ENCODE peak calls at places on chromosomes 11 and 22, in eight cellular contexts. P, J, Z, Q, D, A, V and B are unnamed samples.

GRCh38 chr22:29115682-29116313 is 43.0 kb downstream of the KREMEN1 start:
- DNase-seq in P (no peak), J (no peak), Z (no peak), Q (peak; percentile 26), D (no peak), A (no peak), V (no peak), B (peak; percentile 60)

GRCh38 chr22:45671051-45671782 is 417 bp upstream of the ATXN10 start:
- DNase-seq in P (no peak), J (no peak), Z (no peak), Q (no peak), D (peak; percentile 59), A (peak; percentile 68), V (peak; percentile 94), B (peak; percentile 57)

GRCh38 chr22:20741008-20741633 is 32.8 kb upstream of the SERPIND1 start:
- DNase-seq in P (peak; percentile 67), J (no peak), Z (no peak), Q (no peak), D (no peak), A (no peak), V (peak; percentile 57), B (no peak)

GRCh38 chr11:10751581-10751940 is 515 bp downstream of the CTR9 start:
- DNase-seq in P (no peak), J (no peak), Z (no peak), Q (no peak), D (no peak), A (no peak), V (no peak), B (peak; percentile 23)

GRCh38 chr11:11347583-11347982 is 5.5 kb downstream of the CSNK2A3 start:
- DNase-seq in P (no peak), J (no peak), Z (no peak), Q (peak; percentile 12), D (no peak), A (no peak), V (no peak), B (peak; percentile 18)

GRCh38 chr22:37425800-37426531 is 1.3 kb downstream of the ELFN2 start:
- DNase-seq in P (no peak), J (peak; percentile 22), Z (no peak), Q (peak; percentile 81), D (no peak), A (no peak), V (no peak), B (no peak)

GRCh38 chr11:131036544-131036943 is 120.3 kb upstream of the SNX19 start:
- DNase-seq in P (no peak), J (no peak), Z (no peak), Q (no peak), D (no peak), A (no peak), V (no peak), B (no peak)

GRCh38 chr11:13208921-13209320 is 68.7 kb upstream of the BMAL1 start:
- DNase-seq in P (no peak), J (no peak), Z (no peak), Q (peak; percentile 49), D (no peak), A (no peak), V (no peak), B (no peak)

GRCh38 chr22:50571264-50572175 is 6.7 kb downstream of the CPT1B start:
- DNase-seq in P (no peak), J (no peak), Z (no peak), Q (no peak), D (no peak), A (peak; percentile 55), V (no peak), B (no peak)

GRCh38 chr11:92796744-92797143 is 172.7 kb upstream of the MTNR1B start:
- DNase-seq in P (no peak), J (no peak), Z (no peak), Q (no peak), D (no peak), A (no peak), V (no peak), B (no peak)

DNA sequence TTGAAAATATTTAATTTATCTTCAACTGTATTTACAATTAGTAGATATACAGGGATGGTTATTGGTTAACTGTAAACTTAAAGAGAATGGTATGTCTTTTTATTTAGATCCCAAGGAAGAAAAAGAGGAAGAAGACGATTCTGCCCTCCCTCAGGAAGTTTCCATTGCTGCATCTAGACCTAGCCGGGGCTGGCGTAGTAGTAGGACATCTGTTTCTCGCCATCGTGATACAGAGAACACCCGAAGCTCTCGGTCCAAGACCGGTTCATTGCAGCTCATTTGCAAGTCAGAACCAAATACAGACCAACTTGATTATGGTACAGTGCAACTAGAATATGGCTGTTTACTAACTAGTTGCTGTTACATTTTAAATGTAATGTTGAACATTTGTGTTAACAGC is 12.7 kb upstream of the CNTF start:
- DNase-seq in P (no peak), J (no peak), Z (no peak), Q (no peak), D (no peak), A (no peak), V (no peak), B (no peak)
- H3K4me1 ChIP-seq in P (peaks cover 7% of the 10 kb centered on the region), J (peaks cover 17% of the 10 kb centered on the region), Z (no peaks in the 10 kb centered on the region), Q (no peaks in the 10 kb centered on the region), D (no peaks in the 10 kb centered on the region), A (peaks cover 5% of the 10 kb centered on the region), V (no peaks in the 10 kb centered on the region), B (peaks cover 3% of the 10 kb centered on the region)

GRCh38 chr11:127000291-127000968 is at the start of gene KIRREL3:
- DNase-seq in P (no peak), J (peak; percentile 33), Z (no peak), Q (peak; percentile 48), D (no peak), A (no peak), V (peak; percentile 65), B (peak; percentile 54)

GRCh38 chr11:126997641-126998040 is 2.9 kb downstream of the KIRREL3 start:
- DNase-seq in P (no peak), J (no peak), Z (no peak), Q (no peak), D (no peak), A (no peak), V (no peak), B (no peak)

GRCh38 chr11:127000991-127001390 is 421 bp upstream of the KIRREL3 start:
- DNase-seq in P (no peak), J (no peak), Z (no peak), Q (peak; percentile 44), D (no peak), A (no peak), V (no peak), B (no peak)

GRCh38 chr11:126997196-126997595 is 3.4 kb downstream of the KIRREL3 start:
- DNase-seq in P (no peak), J (no peak), Z (no peak), Q (peak; percentile 60), D (no peak), A (no peak), V (no peak), B (no peak)

GRCh38 chr11:126999366-126999765 is 1.2 kb downstream of the KIRREL3 start:
- DNase-seq in P (no peak), J (no peak), Z (no peak), Q (no peak), D (no peak), A (no peak), V (no peak), B (no peak)
- H3K4me3 ChIP-seq in P (no peak overlapping the region), J (peak overlapping the region; percentile 64), Z (no peak overlapping the region), Q (peak overlapping the region; percentile 84), D (no peak overlapping the region), A (no peak overlapping the region), V (no peak overlapping the region), B (no peak overlapping the region)

DNA sequence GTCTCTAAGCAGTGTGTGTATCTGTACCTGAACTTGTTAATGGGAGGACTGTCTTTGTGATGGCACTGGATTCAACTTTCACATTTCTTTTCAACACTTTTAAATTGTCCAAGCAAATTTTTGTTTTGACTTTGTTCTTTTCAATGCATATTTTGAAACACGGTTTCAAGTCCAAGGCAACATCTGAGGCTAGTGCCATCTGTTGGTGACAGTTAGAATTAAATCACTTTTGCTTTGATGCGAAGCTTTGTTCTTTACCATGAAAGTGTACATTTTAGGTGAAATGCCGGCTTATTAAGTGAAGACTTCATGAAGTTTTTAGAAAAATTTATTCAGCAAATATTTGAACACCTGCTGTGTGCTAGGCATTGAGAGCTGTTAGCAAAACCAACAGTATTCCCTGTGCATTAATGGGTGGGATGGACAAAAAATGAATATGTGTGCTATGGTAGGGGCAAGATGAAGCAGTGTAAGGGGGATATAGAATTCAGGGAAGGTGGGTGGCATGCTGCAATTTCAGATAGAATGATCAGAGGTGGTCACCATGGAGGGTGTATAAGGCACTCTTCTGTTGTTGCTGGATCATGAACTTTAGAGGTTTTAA is 70.2 kb downstream of the DDX10 start:
- DNase-seq in P (peak; percentile 29), J (peak; percentile 14), Z (no peak), Q (no peak), D (no peak), A (no peak), V (peak; percentile 1), B (peak; percentile 12)
- H3K4me1 ChIP-seq in P (peaks cover 7% of the 10 kb centered on the region), J (peaks cover 16% of the 10 kb centered on the region), Z (peaks cover 10% of the 10 kb centered on the region), Q (no peaks in the 10 kb centered on the region), D (peaks cover 25% of the 10 kb centered on the region), A (peaks cover 12% of the 10 kb centered on the region), V (peaks cover 2% of the 10 kb centered on the region), B (no peaks in the 10 kb centered on the region)

DNA sequence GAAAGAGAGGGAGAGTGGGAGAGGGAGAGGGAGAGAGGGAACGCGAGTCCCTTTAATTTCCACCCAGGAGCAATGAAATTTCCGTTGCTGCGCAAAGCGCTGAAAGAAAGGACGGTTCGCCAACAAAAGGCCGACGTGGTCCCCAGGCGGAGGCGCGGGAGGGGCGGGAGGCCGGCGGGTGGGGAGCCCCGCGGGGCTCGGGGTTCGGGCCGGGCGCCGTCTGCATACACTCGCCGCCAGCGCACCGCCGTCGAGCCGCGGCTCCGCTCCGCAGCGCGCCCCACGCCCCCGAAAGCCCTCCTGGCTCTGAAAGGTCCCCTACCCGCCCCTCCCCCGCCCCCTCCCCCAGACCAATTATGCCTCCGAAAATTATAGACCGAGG is at the start of gene FGF3:
- DNase-seq in P (no peak), J (no peak), Z (no peak), Q (no peak), D (no peak), A (no peak), V (no peak), B (no peak)
- H3K4me3 ChIP-seq in P (no peak within 1 kb of the TSS), J (peak within 1 kb of the TSS; percentile 37), Z (no peak within 1 kb of the TSS), Q (no peak within 1 kb of the TSS), D (no peak within 1 kb of the TSS), A (no peak within 1 kb of the TSS), V (no peak within 1 kb of the TSS), B (peak within 1 kb of the TSS; percentile 28)

GRCh38 chr22:24437820-24438328 is 10.5 kb downstream of the ADORA2A start:
- DNase-seq in P (no peak), J (no peak), Z (no peak), Q (no peak), D (no peak), A (peak; percentile 40), V (peak; percentile 60), B (no peak)

GRCh38 chr22:24436553-24436952 is 9.2 kb downstream of the ADORA2A start:
- DNase-seq in P (no peak), J (no peak), Z (no peak), Q (no peak), D (no peak), A (peak; percentile 39), V (peak; percentile 8), B (no peak)

GRCh38 chr22:24435861-24436351 is 8.5 kb downstream of the ADORA2A start:
- DNase-seq in P (no peak), J (no peak), Z (no peak), Q (no peak), D (peak; percentile 27), A (peak; percentile 50), V (peak; percentile 13), B (no peak)

GRCh38 chr22:24435323-24435645 is 7.9 kb downstream of the ADORA2A start:
- DNase-seq in P (no peak), J (no peak), Z (no peak), Q (no peak), D (no peak), A (no peak), V (no peak), B (no peak)

GRCh38 chr22:24437091-24437490 is 9.7 kb downstream of the ADORA2A start:
- DNase-seq in P (no peak), J (no peak), Z (no peak), Q (no peak), D (no peak), A (peak; percentile 19), V (peak; percentile 17), B (no peak)
- H3K4me1 ChIP-seq in P (no peaks in the 10 kb centered on the region), J (no peaks in the 10 kb centered on the region), Z (peaks cover 17% of the 10 kb centered on the region), Q (peaks cover 15% of the 10 kb centered on the region), D (no peaks in the 10 kb centered on the region), A (peaks cover 29% of the 10 kb centered on the region), V (peaks cover 92% of the 10 kb centered on the region), B (no peaks in the 10 kb centered on the region)